ENCODE peak calls at places on chromosomes 2 and 18, in eight cellular contexts. Q is uterus, B is IMR-90, U is brain microvascular endothelial cell, K is BE2C, L is AG09309, J is kidney epithelial cell, Y is right atrium auricular region. C is an unnamed sample.

GRCh38 chr2:108215794-108216211 is 24.0 kb upstream of the SULT1C3 start:
- DNase-seq in Q (no peak), B (peak; percentile 51), U (peak; percentile 49), K (no peak), L (peak; percentile 29), J (peak; percentile 10), Y (no peak), C (no peak)

GRCh38 chr18:21391074-21391673 is 149.1 kb downstream of the GREB1L start:
- DNase-seq in Q (no peak), B (peak; percentile 53), U (peak; percentile 50), K (no peak), L (peak; percentile 18), J (peak; percentile 78), Y (no peak), C (peak; percentile 49)

GRCh38 chr2:44495035-44495434 is 133.3 kb downstream of the CAMKMT start:
- DNase-seq in Q (no peak), B (no peak), U (no peak), K (no peak), L (no peak), J (no peak), Y (no peak), C (no peak)

GRCh38 chr2:98482362-98482761 is 37.7 kb downstream of the INPP4A start:
- DNase-seq in Q (no peak), B (no peak), U (no peak), K (no peak), L (no peak), J (no peak), Y (no peak), C (no peak)

GRCh38 chr2:175156534-175156933 is 11.5 kb downstream of the ATF2 start:
- DNase-seq in Q (no peak), B (no peak), U (no peak), K (no peak), L (no peak), J (no peak), Y (no peak), C (no peak)

GRCh38 chr2:100767224-100767653 is 52.7 kb upstream of the NPAS2 start:
- DNase-seq in Q (no peak), B (peak; percentile 78), U (no peak), K (no peak), L (peak; percentile 47), J (no peak), Y (no peak), C (peak; percentile 85)

GRCh38 chr2:72007402-72007801 is 140.3 kb downstream of the CYP26B1 start:
- DNase-seq in Q (no peak), B (no peak), U (no peak), K (no peak), L (no peak), J (no peak), Y (peak; percentile 13), C (no peak)

GRCh38 chr2:9144617-9145016 is 62.0 kb upstream of the ASAP2 start:
- DNase-seq in Q (no peak), B (no peak), U (no peak), K (no peak), L (no peak), J (no peak), Y (no peak), C (no peak)

GRCh38 chr2:31380243-31380642 is 34.3 kb downstream of the XDH start:
- DNase-seq in Q (no peak), B (no peak), U (no peak), K (no peak), L (no peak), J (no peak), Y (no peak), C (no peak)

GRCh38 chr2:31381601-31382000 is 32.9 kb downstream of the XDH start:
- DNase-seq in Q (no peak), B (no peak), U (no peak), K (no peak), L (no peak), J (no peak), Y (no peak), C (no peak)

GRCh38 chr2:31379102-31379501 is 35.4 kb downstream of the XDH start:
- DNase-seq in Q (no peak), B (no peak), U (no peak), K (no peak), L (no peak), J (no peak), Y (no peak), C (no peak)

GRCh38 chr2:31378389-31378788 is 36.2 kb downstream of the XDH start:
- DNase-seq in Q (no peak), B (no peak), U (no peak), K (no peak), L (no peak), J (no peak), Y (no peak), C (no peak)

DNA sequence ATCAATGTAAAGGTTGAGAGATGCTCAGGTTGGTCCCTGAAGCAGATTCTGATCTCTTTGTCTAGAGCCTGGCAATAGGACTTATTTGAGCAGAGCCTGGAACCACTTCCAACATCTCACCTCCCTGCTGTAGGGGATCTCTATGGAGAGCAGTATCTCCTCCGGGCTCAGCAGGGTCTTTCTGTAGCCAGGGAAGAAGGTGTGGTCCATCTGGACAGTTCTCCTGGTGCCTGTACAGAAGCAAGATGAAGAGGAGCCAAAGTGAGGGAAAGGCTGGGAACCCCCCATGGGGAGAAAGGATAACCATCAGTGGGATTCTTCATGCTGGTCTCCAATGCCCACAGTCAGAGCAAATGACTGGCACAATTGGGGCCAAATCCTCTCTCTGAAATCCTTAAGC is 34.8 kb downstream of the XDH start:
- DNase-seq in Q (no peak), B (no peak), U (no peak), K (no peak), L (no peak), J (no peak), Y (no peak), C (no peak)
- H3K4me3 ChIP-seq in Q (no peak overlapping the region), B (no peak overlapping the region), U (no peak overlapping the region), K (no peak overlapping the region), L (no peak overlapping the region), J (no peak overlapping the region), Y (no peak overlapping the region), C (no peak overlapping the region)

DNA sequence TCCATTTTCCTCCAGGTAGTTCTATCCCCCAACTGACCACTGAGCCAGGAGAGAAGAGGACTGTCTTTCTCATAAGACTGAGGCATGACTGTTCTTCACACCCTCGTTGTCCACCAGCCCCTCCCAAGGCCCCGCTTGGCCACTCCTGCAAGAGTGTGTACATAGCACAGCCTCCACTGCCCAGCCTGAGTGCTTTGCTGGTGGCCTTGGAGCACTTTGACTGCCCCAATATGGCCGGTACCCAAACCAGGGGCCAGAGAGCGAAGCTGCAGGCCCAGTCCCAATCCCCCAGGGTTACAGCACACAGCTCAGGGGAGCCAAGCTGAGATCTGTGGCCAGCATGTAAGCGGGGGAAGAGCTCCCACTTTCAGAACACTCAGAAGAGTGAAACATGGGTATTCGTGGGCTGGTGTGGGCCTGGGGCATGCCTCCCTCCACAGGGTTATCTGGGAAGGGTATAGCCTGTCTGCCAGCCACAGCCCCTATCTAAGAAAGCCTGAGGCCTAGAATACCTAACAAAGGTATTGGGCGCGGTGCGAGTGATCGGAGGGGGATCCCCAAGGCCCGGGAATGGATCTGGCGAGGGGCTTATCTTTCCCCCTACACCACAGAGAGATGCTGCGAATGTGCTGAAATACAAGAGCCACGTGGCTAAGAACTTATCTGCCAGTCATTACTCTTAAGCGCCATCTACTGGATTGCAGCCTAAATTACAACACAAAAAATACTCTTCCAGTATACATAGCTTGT is 163.8 kb downstream of the WDPCP start:
- DNase-seq in Q (no peak), B (peak; percentile 41), U (peak; percentile 59), K (peak; percentile 15), L (no peak), J (peak; percentile 2), Y (no peak), C (no peak)
- TF ChIP-seq CTCF in Q (no peak), B (peak; percentile 58), U (peak; percentile 70), K (peak; percentile 63), L (peak; percentile 50), J (peak; percentile 61), Y (peak; percentile 40), C (peak; percentile 48)

DNA sequence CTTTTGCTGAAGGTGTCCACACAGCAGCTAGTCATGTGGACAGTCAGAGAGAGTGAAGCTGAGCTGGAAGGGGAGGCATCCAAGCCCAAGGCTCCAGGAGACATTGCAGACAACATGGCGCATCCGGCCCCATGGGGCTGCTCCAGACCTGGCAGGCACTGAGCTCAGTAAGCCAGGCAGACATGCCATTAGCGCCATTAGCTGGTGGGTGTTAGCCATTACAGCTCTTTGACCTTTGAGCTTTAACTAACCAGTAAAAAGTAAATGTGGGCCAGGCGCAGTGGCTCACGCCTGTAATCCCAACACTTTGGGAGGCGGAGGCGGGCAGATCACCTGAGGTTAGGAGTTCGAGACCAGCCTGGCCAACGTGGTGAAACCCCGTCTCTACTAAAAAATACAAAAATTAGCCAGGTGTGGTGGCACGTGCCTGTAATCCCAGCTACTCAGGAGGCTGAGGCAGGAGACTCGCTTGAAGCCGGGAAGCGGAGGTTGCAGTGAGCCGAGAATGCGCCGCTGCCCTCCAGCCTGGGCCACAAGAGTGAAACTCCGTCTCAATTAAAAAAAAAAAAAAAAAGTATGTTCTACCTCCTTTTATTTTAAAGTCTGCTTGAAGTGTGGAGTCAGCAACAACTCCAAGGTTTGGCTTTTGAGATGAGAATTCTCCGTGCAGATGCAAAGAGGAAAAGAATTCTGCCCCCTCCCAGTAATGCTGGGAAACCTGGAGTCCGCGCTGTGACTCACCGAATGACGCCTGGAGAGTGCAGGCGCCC is 69.4 kb downstream of the TWSG1 start:
- DNase-seq in Q (no peak), B (peak; percentile 22), U (peak; percentile 49), K (peak; percentile 31), L (no peak), J (no peak), Y (no peak), C (no peak)
- H3K4me3 ChIP-seq in Q (no peak overlapping the region), B (no peak overlapping the region), U (no peak overlapping the region), K (no peak overlapping the region), L (no peak overlapping the region), J (no peak overlapping the region), Y (peak overlapping the region; percentile 15), C (no peak overlapping the region)

GRCh38 chr2:8000861-8001260 is 681.0 kb upstream of the ID2 start:
- DNase-seq in Q (no peak), B (peak; percentile 6), U (no peak), K (no peak), L (no peak), J (no peak), Y (no peak), C (no peak)
- TF ChIP-seq CTCF in Q (no peak), B (peak; percentile 18), U (peak; percentile 51), K (peak; percentile 43), L (no peak), J (peak; percentile 19), Y (peak; percentile 28), C (no peak)

GRCh38 chr18:12278153-12278764 is 24.1 kb downstream of the CIDEA start:
- DNase-seq in Q (peak; percentile 33), B (peak; percentile 13), U (no peak), K (no peak), L (no peak), J (no peak), Y (no peak), C (no peak)
- H3K4me3 ChIP-seq in Q (peak overlapping the region; percentile 44), B (peak overlapping the region; percentile 45), U (peak overlapping the region; percentile 49), K (no peak overlapping the region), L (peak overlapping the region; percentile 33), J (no peak overlapping the region), Y (peak overlapping the region; percentile 50), C (peak overlapping the region; percentile 42)

GRCh38 chr2:241659150-241659739 is 21.8 kb downstream of the ATG4B start:
- DNase-seq in Q (peak; percentile 66), B (peak; percentile 73), U (peak; percentile 78), K (peak; percentile 78), L (no peak), J (peak; percentile 21), Y (peak; percentile 79), C (no peak)
- TF ChIP-seq CTCF in Q (peak; percentile 39), B (peak; percentile 77), U (peak; percentile 86), K (peak; percentile 86), L (peak; percentile 74), J (peak; percentile 63), Y (peak; percentile 69), C (peak; percentile 76)